ENCODE peak calls at places on chromosomes 11 and 22, in eight cellular contexts. One of them, this sample, is unnamed.

GRCh38 chr11:109937968-109938367 is 155.2 kb upstream of the ZC3H12C start:
- DNase-seq in EH: no peak
- DNase-seq in EL: no peak
- DNase-seq in activated CD4-positive, alpha-beta T cell treated with anti-CD3 and anti-CD28 coated beads, Interleukin-2, amount 50 U/mL, for 24 hours: no peak
- DNase-seq in adipocyte: no peak
- DNase-seq in Kasumi-1: no peak
- DNase-seq in GM12891: no peak
- DNase-seq in effector CD4-positive, alpha-beta T cell: no peak
- DNase-seq in this sample: no peak

GRCh38 chr11:69641681-69642548 is 959 bp downstream of the CCND1 start:
- DNase-seq in EH: no peak
- DNase-seq in EL: no peak
- DNase-seq in activated CD4-positive, alpha-beta T cell treated with anti-CD3 and anti-CD28 coated beads, Interleukin-2, amount 50 U/mL, for 24 hours: no peak
- DNase-seq in adipocyte: peak
- DNase-seq in Kasumi-1: no peak
- DNase-seq in GM12891: no peak
- DNase-seq in effector CD4-positive, alpha-beta T cell: no peak
- DNase-seq in this sample: no peak

GRCh38 chr11:46099973-46100335 is 21.3 kb downstream of the PHF21A start:
- DNase-seq in EH: peak
- DNase-seq in EL: peak
- DNase-seq in activated CD4-positive, alpha-beta T cell treated with anti-CD3 and anti-CD28 coated beads, Interleukin-2, amount 50 U/mL, for 24 hours: no peak
- DNase-seq in adipocyte: peak
- DNase-seq in Kasumi-1: no peak
- DNase-seq in GM12891: no peak
- DNase-seq in effector CD4-positive, alpha-beta T cell: no peak
- DNase-seq in this sample: peak

GRCh38 chr11:88384004-88384677 is 46.6 kb upstream of the CTSC start:
- DNase-seq in EH: peak
- DNase-seq in EL: peak
- DNase-seq in activated CD4-positive, alpha-beta T cell treated with anti-CD3 and anti-CD28 coated beads, Interleukin-2, amount 50 U/mL, for 24 hours: no peak
- DNase-seq in adipocyte: peak
- DNase-seq in Kasumi-1: no peak
- DNase-seq in GM12891: no peak
- DNase-seq in effector CD4-positive, alpha-beta T cell: no peak
- DNase-seq in this sample: peak

GRCh38 chr11:113261709-113262475 is 52.5 kb upstream of the TTC12 start:
- DNase-seq in EH: peak
- DNase-seq in EL: peak
- DNase-seq in activated CD4-positive, alpha-beta T cell treated with anti-CD3 and anti-CD28 coated beads, Interleukin-2, amount 50 U/mL, for 24 hours: no peak
- DNase-seq in adipocyte: peak
- DNase-seq in Kasumi-1: no peak
- DNase-seq in GM12891: no peak
- DNase-seq in effector CD4-positive, alpha-beta T cell: no peak
- DNase-seq in this sample: peak

GRCh38 chr11:18706330-18707243 is 8.0 kb downstream of the TMEM86A start:
- DNase-seq in EH: peak
- DNase-seq in EL: peak
- DNase-seq in activated CD4-positive, alpha-beta T cell treated with anti-CD3 and anti-CD28 coated beads, Interleukin-2, amount 50 U/mL, for 24 hours: no peak
- DNase-seq in adipocyte: peak
- DNase-seq in Kasumi-1: no peak
- DNase-seq in GM12891: no peak
- DNase-seq in effector CD4-positive, alpha-beta T cell: peak
- DNase-seq in this sample: peak

GRCh38 chr11:59822989-59823566 is 12.5 kb upstream of the MRPL16 start:
- DNase-seq in EH: peak
- DNase-seq in EL: peak
- DNase-seq in activated CD4-positive, alpha-beta T cell treated with anti-CD3 and anti-CD28 coated beads, Interleukin-2, amount 50 U/mL, for 24 hours: no peak
- DNase-seq in adipocyte: peak
- DNase-seq in Kasumi-1: peak
- DNase-seq in GM12891: no peak
- DNase-seq in effector CD4-positive, alpha-beta T cell: peak
- DNase-seq in this sample: peak

GRCh38 chr22:27624705-27625104 is 176.9 kb downstream of the MN1 start:
- DNase-seq in EH: peak
- DNase-seq in EL: no peak
- DNase-seq in activated CD4-positive, alpha-beta T cell treated with anti-CD3 and anti-CD28 coated beads, Interleukin-2, amount 50 U/mL, for 24 hours: no peak
- DNase-seq in adipocyte: peak
- DNase-seq in Kasumi-1: no peak
- DNase-seq in GM12891: no peak
- DNase-seq in effector CD4-positive, alpha-beta T cell: no peak
- DNase-seq in this sample: peak

GRCh38 chr22:44983878-44984482 is 25.8 kb downstream of the PHF21B start:
- DNase-seq in EH: no peak
- DNase-seq in EL: no peak
- DNase-seq in activated CD4-positive, alpha-beta T cell treated with anti-CD3 and anti-CD28 coated beads, Interleukin-2, amount 50 U/mL, for 24 hours: no peak
- DNase-seq in adipocyte: no peak
- DNase-seq in Kasumi-1: no peak
- DNase-seq in GM12891: no peak
- DNase-seq in effector CD4-positive, alpha-beta T cell: no peak
- DNase-seq in this sample: no peak

GRCh38 chr11:117950999-117951961 is 22.1 kb upstream of the TMPRSS13 start:
- DNase-seq in EH: no peak
- DNase-seq in EL: no peak
- DNase-seq in activated CD4-positive, alpha-beta T cell treated with anti-CD3 and anti-CD28 coated beads, Interleukin-2, amount 50 U/mL, for 24 hours: no peak
- DNase-seq in adipocyte: no peak
- DNase-seq in Kasumi-1: peak
- DNase-seq in GM12891: no peak
- DNase-seq in effector CD4-positive, alpha-beta T cell: peak
- DNase-seq in this sample: no peak

GRCh38 chr11:32148824-32149223 is 58.0 kb downstream of the RCN1 start:
- DNase-seq in EH: peak
- DNase-seq in EL: peak
- DNase-seq in activated CD4-positive, alpha-beta T cell treated with anti-CD3 and anti-CD28 coated beads, Interleukin-2, amount 50 U/mL, for 24 hours: no peak
- DNase-seq in adipocyte: no peak
- DNase-seq in Kasumi-1: no peak
- DNase-seq in GM12891: no peak
- DNase-seq in effector CD4-positive, alpha-beta T cell: no peak
- DNase-seq in this sample: peak

This sample was measured in RPMI7951.